ENCODE peak calls at places on chromosomes 5 and 9, in nine cellular contexts. T is Peyer's patch, N is ovary, C is mammary epithelial cell, V is SK-N-SH, S is left lung, O is cardiac muscle cell, H is stomach, J is psoas muscle. X is an unnamed sample.

GRCh38 chr9:122821278-122821952 is 7.0 kb downstream of the PDCL start:
- DNase-seq in H (no peak), O (peak), T (no peak), N (no peak), V (no peak), C (no peak), J (peak), S (no peak), X (no peak)

GRCh38 chr9:104872959-104873850 is 54.8 kb downstream of the ABCA1 start:
- DNase-seq in V (peak), O (peak), H (no peak), N (peak), T (no peak), C (peak), S (no peak), J (peak), X (no peak)

GRCh38 chr9:93808115-93809029 is 146.8 kb downstream of the BARX1 start:
- DNase-seq in T (no peak), O (no peak), C (no peak), J (no peak), H (no peak), S (no peak), V (peak), N (no peak), X (no peak)

GRCh38 chr5:151243564-151243963 is 9.4 kb upstream of the GM2A start:
- DNase-seq in C (no peak), S (no peak), V (no peak), T (no peak), O (no peak), N (no peak), H (no peak), J (no peak), X (no peak)

GRCh38 chr9:89879711-89880110 is 274.9 kb downstream of the GADD45G start:
- DNase-seq in J (peak), T (peak), C (no peak), H (peak), S (no peak), V (no peak), N (peak), O (no peak), X (no peak)

GRCh38 chr9:124286292-124286931 is 28.7 kb downstream of the NEK6 start:
- DNase-seq in C (no peak), H (peak), V (no peak), J (no peak), S (no peak), N (peak), T (peak), O (peak), X (no peak)

GRCh38 chr9:73038089-73038509 is 85.2 kb upstream of the ALDH1A1 start:
- DNase-seq in T (no peak), J (no peak), O (no peak), H (no peak), V (no peak), C (no peak), S (no peak), N (no peak), X (no peak)

GRCh38 chr5:75234251-75234650 is 2.4 kb downstream of the ANKRD31 start:
- DNase-seq in S (no peak), O (no peak), N (no peak), V (no peak), T (no peak), C (peak), H (no peak), J (no peak), X (no peak)

GRCh38 chr5:180600554-180601041 is 9.3 kb upstream of the SCGB3A1 start:
- DNase-seq in C (no peak), N (peak), T (no peak), O (no peak), V (peak), H (peak), J (no peak), S (peak), X (no peak)

GRCh38 chr9:73050887-73051550 is 98.2 kb upstream of the ALDH1A1 start:
- DNase-seq in H (no peak), C (no peak), O (no peak), J (no peak), S (no peak), V (no peak), N (no peak), T (no peak), X (no peak)

GRCh38 chr5:140253985-140254384 is 48.9 kb downstream of the PFDN1 start:
- DNase-seq in V (no peak), N (no peak), C (peak), T (no peak), J (no peak), S (peak), H (peak), O (no peak), X (no peak)

GRCh38 chr5:93311825-93312224 is 269.2 kb downstream of the NR2F1-AS1 start:
- DNase-seq in T (no peak), V (no peak), N (no peak), H (no peak), O (peak), S (no peak), J (no peak), C (no peak), X (no peak)

GRCh38 chr5:64040496-64040895 is 78.3 kb upstream of the HTR1A start:
- DNase-seq in N (no peak), V (no peak), T (no peak), S (no peak), C (peak), H (no peak), O (no peak), J (no peak), X (no peak)

GRCh38 chr5:1555011-1555807 is 31.4 kb upstream of the LPCAT1 start:
- DNase-seq in J (no peak), N (no peak), O (peak), C (peak), T (no peak), H (no peak), V (no peak), S (peak), X (no peak)

GRCh38 chr9:419571-420156 is 205.0 kb downstream of the DOCK8 start:
- DNase-seq in S (no peak), H (peak), C (peak), J (no peak), N (no peak), O (peak), V (no peak), T (no peak), X (no peak)

GRCh38 chr9:75715360-75715759 is 175.1 kb upstream of the PCSK5 start:
- DNase-seq in J (no peak), C (no peak), H (no peak), N (no peak), V (no peak), O (no peak), T (no peak), S (no peak), X (no peak)

GRCh38 chr9:29290519-29290918 is 1717.2 kb upstream of the C9orf72 start:
- DNase-seq in H (no peak), N (no peak), C (no peak), J (no peak), T (no peak), S (no peak), O (no peak), V (no peak), X (no peak)

GRCh38 chr5:3386676-3387075 is 209.0 kb upstream of the IRX1 start:
- DNase-seq in J (no peak), H (no peak), V (no peak), S (no peak), O (no peak), N (no peak), C (no peak), T (no peak), X (no peak)

GRCh38 chr5:115530426-115530825 is 14.1 kb downstream of the FEM1C start:
- DNase-seq in V (no peak), T (no peak), N (no peak), S (no peak), J (no peak), H (no peak), C (peak), O (peak), X (no peak)

GRCh38 chr9:21031091-21031817 is at the start of gene HACD4:
- DNase-seq in O (peak), J (peak), H (peak), N (peak), S (peak), T (peak), C (peak), V (peak), X (peak)

GRCh38 chr9:83432104-83432627 is 106.0 kb downstream of the FRMD3 start:
- DNase-seq in H (peak), C (no peak), J (peak), O (peak), V (no peak), S (no peak), T (no peak), N (peak), X (no peak)

GRCh38 chr5:25688156-25688555 is 1043.4 kb upstream of the CDH10 start:
- DNase-seq in N (no peak), S (no peak), H (no peak), V (no peak), O (no peak), T (no peak), C (no peak), J (no peak), X (no peak)

GRCh38 chr9:26880262-26880661 is 12.3 kb downstream of the CAAP1 start:
- DNase-seq in T (no peak), S (no peak), H (no peak), N (no peak), J (no peak), C (no peak), V (no peak), O (no peak), X (no peak)

GRCh38 chr9:109467936-109468335 is 30.2 kb downstream of the PTPN3 start:
- DNase-seq in V (no peak), C (peak), J (no peak), N (no peak), H (no peak), T (no peak), O (peak), S (no peak), X (no peak)

GRCh38 chr9:4118666-4119065 is 181.2 kb downstream of the GLIS3 start:
- DNase-seq in H (no peak), S (peak), T (no peak), O (peak), N (peak), C (no peak), V (no peak), J (no peak), X (no peak)

GRCh38 chr5:144187699-144188294 is 17.1 kb downstream of the KCTD16 start:
- DNase-seq in J (peak), T (peak), C (peak), S (no peak), N (no peak), O (peak), H (peak), V (peak), X (peak)
- H3K27ac ChIP-seq in J (no peak), T (peak), C (no peak), S (peak), N (no peak), O (no peak), H (no peak), V (peak), X (peak)

DNA sequence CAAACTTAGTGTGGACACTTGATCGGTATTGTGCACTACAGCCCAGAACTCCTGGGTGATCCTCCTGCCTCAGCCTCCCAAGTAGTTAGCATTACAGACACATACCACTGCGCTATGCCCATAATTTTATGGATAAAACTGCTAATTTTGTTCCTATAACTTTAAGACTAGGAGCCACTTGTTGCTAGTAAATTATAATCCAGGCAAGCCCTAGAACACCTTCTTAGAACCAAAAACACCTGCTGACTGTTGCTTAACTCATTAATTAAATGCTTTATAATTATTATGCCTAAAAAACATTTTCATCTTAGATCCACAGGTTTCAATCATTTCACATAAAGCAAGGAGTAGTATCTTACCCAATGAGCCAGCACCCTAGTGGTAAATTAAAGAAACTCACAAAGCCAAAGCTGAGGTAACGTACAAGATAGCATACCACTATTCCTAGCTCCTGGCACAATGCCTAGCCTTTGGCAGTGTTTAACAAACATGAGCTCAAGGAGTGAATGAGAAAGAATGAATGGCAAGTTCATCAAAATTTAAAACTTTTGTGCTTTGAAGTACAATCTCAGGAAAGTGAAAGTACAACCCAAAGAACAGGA is 5.4 kb downstream of the MRPS27 start:
- DNase-seq in N (no peak), V (peak), S (no peak), O (peak), J (no peak), T (no peak), C (peak), H (peak), X (no peak)
- TF ChIP-seq CTCF in N (no peak), V (peak), S (no peak), O (peak), J (no peak), T (no peak), C (peak), H (no peak), X (no peak)

GRCh38 chr9:121718501-121718900 is 67.1 kb downstream of the DAB2IP start:
- DNase-seq in J (no peak), N (no peak), H (no peak), T (no peak), O (no peak), S (no peak), V (no peak), C (peak), X (no peak)

GRCh38 chr9:121720311-121720991 is 69.0 kb downstream of the DAB2IP start:
- DNase-seq in S (no peak), J (no peak), T (no peak), V (no peak), N (no peak), H (no peak), C (peak), O (no peak), X (no peak)

GRCh38 chr9:121721770-121722169 is 70.3 kb downstream of the DAB2IP start:
- DNase-seq in H (no peak), S (no peak), V (no peak), O (no peak), J (no peak), C (no peak), T (no peak), N (peak), X (no peak)

GRCh38 chr9:121718063-121718462 is 66.6 kb downstream of the DAB2IP start:
- DNase-seq in H (no peak), J (no peak), O (peak), T (no peak), C (peak), V (peak), N (peak), S (no peak), X (no peak)

DNA sequence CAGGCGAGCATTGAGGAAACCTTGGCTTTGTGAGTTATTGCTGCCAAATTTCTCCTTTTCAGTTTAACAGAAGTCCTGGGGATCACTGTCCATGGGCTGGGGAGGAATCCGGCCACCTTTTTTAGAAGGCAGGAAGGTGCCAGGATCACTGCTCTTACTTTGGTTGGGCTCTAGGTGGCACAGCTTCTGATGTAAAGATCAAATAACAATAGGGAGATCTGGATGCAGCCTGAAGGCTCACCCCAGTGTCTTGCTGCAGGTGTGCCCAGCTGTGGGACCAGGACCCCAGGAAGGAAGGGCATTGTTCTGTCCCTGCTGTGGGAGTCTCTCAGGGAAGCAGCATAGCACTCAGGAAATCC is 69.5 kb downstream of the DAB2IP start:
- DNase-seq in H (no peak), V (no peak), T (no peak), O (no peak), C (peak), N (no peak), S (no peak), J (no peak), X (no peak)
- H3K27ac ChIP-seq in H (peak), V (peak), T (peak), O (no peak), C (peak), N (no peak), S (no peak), J (peak), X (no peak)

DNA sequence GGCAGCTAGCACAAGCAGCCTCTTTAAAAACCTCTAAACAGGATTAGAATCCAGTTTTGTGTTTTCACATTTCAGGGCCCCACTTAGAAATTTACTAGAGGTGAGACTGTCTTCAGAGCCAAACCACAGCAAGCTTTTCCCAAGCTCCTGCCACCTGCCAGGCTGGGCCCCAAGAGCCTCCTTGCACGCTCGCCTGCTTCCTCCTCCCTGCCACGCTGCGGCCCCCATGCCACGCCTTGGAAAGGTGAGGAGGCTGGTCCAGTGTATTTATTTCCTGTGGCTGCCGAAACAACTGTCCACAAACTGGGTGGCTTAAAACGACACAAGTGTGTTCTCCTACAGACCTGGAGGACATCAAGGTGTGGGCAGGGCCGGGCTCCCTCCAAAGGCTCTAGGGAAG is 43.4 kb downstream of the NKX2-5 start:
- DNase-seq in J (no peak), O (no peak), S (no peak), T (no peak), N (no peak), C (no peak), V (no peak), H (no peak), X (no peak)
- TF ChIP-seq CTCF in J (no peak), O (no peak), S (no peak), T (no peak), N (no peak), C (no peak), V (no peak), H (no peak), X (no peak)

GRCh38 chr5:96567188-96567587 is 95.0 kb upstream of the CAST start:
- DNase-seq in H (no peak), S (no peak), T (no peak), N (no peak), J (no peak), V (no peak), C (peak), O (peak), X (no peak)
- H3K27ac ChIP-seq in H (no peak), S (no peak), T (no peak), N (no peak), J (no peak), V (no peak), C (no peak), O (no peak), X (no peak)

GRCh38 chr5:111645303-111645838 is 111.6 kb downstream of the NREP start:
- DNase-seq in C (no peak), T (no peak), O (no peak), N (no peak), J (no peak), S (no peak), V (no peak), H (no peak), X (no peak)

GRCh38 chr5:111639912-111640311 is 117.1 kb downstream of the NREP start:
- DNase-seq in O (no peak), T (no peak), V (no peak), N (no peak), C (no peak), S (no peak), H (no peak), J (no peak), X (no peak)

GRCh38 chr5:111641533-111642230 is 115.3 kb downstream of the NREP start:
- DNase-seq in T (no peak), N (no peak), S (no peak), V (no peak), C (peak), H (no peak), J (no peak), O (peak), X (no peak)

DNA sequence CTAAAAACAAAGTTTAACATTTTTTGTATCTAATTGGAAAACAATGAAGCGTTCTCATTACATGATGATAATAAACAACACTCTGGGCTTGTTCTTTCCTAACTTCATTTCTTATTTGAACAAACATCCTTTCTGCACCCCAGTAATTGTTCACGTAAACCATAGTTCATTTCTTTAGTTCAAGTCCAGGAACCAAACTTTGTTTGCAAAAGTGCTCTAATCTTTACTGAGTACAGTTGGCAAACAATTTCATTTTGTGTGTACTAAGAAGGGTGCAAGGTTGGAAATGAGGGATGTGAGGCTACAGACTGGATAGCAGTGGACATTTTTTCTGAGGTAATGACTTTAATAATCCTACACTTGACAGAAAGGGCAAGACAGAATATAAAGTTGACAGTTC is 113.5 kb downstream of the NREP start:
- DNase-seq in H (no peak), S (no peak), J (no peak), O (no peak), C (no peak), V (no peak), N (no peak), T (no peak), X (no peak)
- TF ChIP-seq CTCF in H (no peak), S (no peak), J (no peak), O (no peak), C (no peak), V (no peak), N (no peak), T (no peak), X (no peak)

GRCh38 chr9:128215491-128216404 is 12.6 kb downstream of the DNM1 start:
- DNase-seq in N (no peak), V (peak), J (peak), H (no peak), C (no peak), O (peak), S (no peak), T (no peak), X (no peak)
- H3K27ac ChIP-seq in N (no peak), V (peak), J (no peak), H (peak), C (no peak), O (no peak), S (peak), T (peak), X (no peak)